ENCODE peak calls at places on chromosomes 5 and 9, in six cellular contexts. One of them, this sample, is unnamed.

GRCh38 chr9:128092199-128092977 is 24.4 kb downstream of the SLC25A25 start:
- DNase-seq in MCF 10A: no peak
- DNase-seq in CD4-positive, alpha-beta T cell: no peak
- DNase-seq in cardiac fibroblast: no peak
- DNase-seq in suprapubic skin: no peak
- DNase-seq in tibial nerve: no peak
- DNase-seq in this sample: no peak

GRCh38 chr5:157994906-157995519 is 136.1 kb upstream of the CLINT1 start:
- DNase-seq in cardiac fibroblast: peak; percentile 75
- DNase-seq in suprapubic skin: peak; percentile 71
- DNase-seq in MCF 10A: peak; percentile 84
- DNase-seq in tibial nerve: peak; percentile 73
- DNase-seq in CD4-positive, alpha-beta T cell: no peak
- DNase-seq in this sample: peak; percentile 65

GRCh38 chr5:9392625-9393024 is 153.2 kb downstream of the SEMA5A start:
- DNase-seq in MCF 10A: no peak
- DNase-seq in suprapubic skin: no peak
- DNase-seq in cardiac fibroblast: no peak
- DNase-seq in CD4-positive, alpha-beta T cell: no peak
- DNase-seq in tibial nerve: no peak
- DNase-seq in this sample: no peak

GRCh38 chr9:91426123-91426745 is 2.6 kb upstream of the NFIL3 start:
- DNase-seq in suprapubic skin: no peak
- DNase-seq in cardiac fibroblast: peak; percentile 67
- DNase-seq in tibial nerve: peak; percentile 36
- DNase-seq in CD4-positive, alpha-beta T cell: no peak
- DNase-seq in MCF 10A: peak; percentile 72
- DNase-seq in this sample: peak; percentile 54

GRCh38 chr5:55551298-55551846 is 16.6 kb upstream of the PLPP1 start:
- DNase-seq in tibial nerve: no peak
- DNase-seq in MCF 10A: peak; percentile 19
- DNase-seq in CD4-positive, alpha-beta T cell: no peak
- DNase-seq in cardiac fibroblast: no peak
- DNase-seq in suprapubic skin: no peak
- DNase-seq in this sample: no peak

GRCh38 chr9:69996947-69997346 is 46.7 kb upstream of the MAMDC2 start:
- DNase-seq in tibial nerve: peak; percentile 40
- DNase-seq in suprapubic skin: no peak
- DNase-seq in CD4-positive, alpha-beta T cell: no peak
- DNase-seq in cardiac fibroblast: peak; percentile 63
- DNase-seq in MCF 10A: peak; percentile 51
- DNase-seq in this sample: no peak

GRCh38 chr5:171422902-171423663 is 3.6 kb downstream of the FGF18 start:
- DNase-seq in suprapubic skin: peak; percentile 49
- DNase-seq in cardiac fibroblast: no peak
- DNase-seq in tibial nerve: no peak
- DNase-seq in MCF 10A: no peak
- DNase-seq in CD4-positive, alpha-beta T cell: no peak
- DNase-seq in this sample: no peak

GRCh38 chr5:103617090-103617489 is 54.5 kb upstream of the NUDT12 start:
- DNase-seq in tibial nerve: no peak
- DNase-seq in MCF 10A: no peak
- DNase-seq in CD4-positive, alpha-beta T cell: no peak
- DNase-seq in suprapubic skin: no peak
- DNase-seq in cardiac fibroblast: no peak
- DNase-seq in this sample: no peak

GRCh38 chr5:135063511-135064234 is 29.6 kb upstream of the PITX1 start:
- DNase-seq in cardiac fibroblast: no peak
- DNase-seq in MCF 10A: no peak
- DNase-seq in tibial nerve: no peak
- DNase-seq in suprapubic skin: no peak
- DNase-seq in CD4-positive, alpha-beta T cell: no peak
- DNase-seq in this sample: no peak

GRCh38 chr9:110526426-110526825 is 53.1 kb downstream of the SVEP1 start:
- DNase-seq in suprapubic skin: no peak
- DNase-seq in CD4-positive, alpha-beta T cell: no peak
- DNase-seq in cardiac fibroblast: peak; percentile 94
- DNase-seq in MCF 10A: peak; percentile 66
- DNase-seq in tibial nerve: no peak
- DNase-seq in this sample: peak; percentile 92

GRCh38 chr5:175887463-175887862 is 16.1 kb downstream of the CPLX2 start:
- DNase-seq in MCF 10A: no peak
- DNase-seq in suprapubic skin: no peak
- DNase-seq in cardiac fibroblast: no peak
- DNase-seq in CD4-positive, alpha-beta T cell: no peak
- DNase-seq in tibial nerve: no peak
- DNase-seq in this sample: no peak

GRCh38 chr9:22446950-22447606 is 454 bp downstream of the DMRTA1 start:
- DNase-seq in cardiac fibroblast: peak; percentile 24
- DNase-seq in MCF 10A: peak; percentile 31
- DNase-seq in CD4-positive, alpha-beta T cell: no peak
- DNase-seq in tibial nerve: peak; percentile 6
- DNase-seq in suprapubic skin: no peak
- DNase-seq in this sample: peak; percentile 14

GRCh38 chr5:106094128-106094726 is 1576.5 kb downstream of the EFNA5 start:
- DNase-seq in cardiac fibroblast: peak; percentile 29
- DNase-seq in tibial nerve: no peak
- DNase-seq in MCF 10A: peak; percentile 98
- DNase-seq in CD4-positive, alpha-beta T cell: no peak
- DNase-seq in suprapubic skin: peak; percentile 72
- DNase-seq in this sample: peak; percentile 1

GRCh38 chr5:164958688-164959087 is 1453.3 kb downstream of the MAT2B start:
- DNase-seq in MCF 10A: peak; percentile 14
- DNase-seq in suprapubic skin: no peak
- DNase-seq in cardiac fibroblast: no peak
- DNase-seq in tibial nerve: no peak
- DNase-seq in CD4-positive, alpha-beta T cell: no peak
- DNase-seq in this sample: no peak
- TF ChIP-seq CTCF in MCF 10A: no peak
- TF ChIP-seq CTCF in suprapubic skin: no peak
- TF ChIP-seq CTCF in cardiac fibroblast: no peak
- TF ChIP-seq CTCF in tibial nerve: no peak
- TF ChIP-seq CTCF in CD4-positive, alpha-beta T cell: no peak
- TF ChIP-seq CTCF in this sample: no peak

DNA sequence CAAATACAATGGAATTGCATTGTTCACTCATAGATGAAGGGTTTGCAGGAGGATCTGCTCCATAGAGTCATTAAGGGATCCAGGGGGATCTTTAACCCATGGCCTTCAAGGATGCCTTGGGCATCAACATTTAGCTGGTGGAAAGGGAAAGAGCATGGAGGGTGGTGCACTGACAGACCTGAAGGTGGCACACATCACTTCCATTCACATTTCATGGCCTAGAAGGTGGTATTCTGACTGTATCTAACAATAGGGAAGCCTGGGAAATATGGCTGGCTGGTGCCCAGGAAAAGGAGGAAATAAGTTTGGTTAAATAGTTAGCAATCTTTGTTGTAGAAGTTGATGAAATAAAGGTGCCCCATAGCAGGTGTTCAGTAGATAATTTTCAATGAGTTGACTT is 230.2 kb downstream of the CD180 start:
- DNase-seq in CD4-positive, alpha-beta T cell: no peak
- DNase-seq in tibial nerve: no peak
- DNase-seq in cardiac fibroblast: no peak
- DNase-seq in suprapubic skin: no peak
- DNase-seq in MCF 10A: no peak
- DNase-seq in this sample: no peak
- TF ChIP-seq CTCF in CD4-positive, alpha-beta T cell: no peak
- TF ChIP-seq CTCF in tibial nerve: no peak
- TF ChIP-seq CTCF in cardiac fibroblast: no peak
- TF ChIP-seq CTCF in suprapubic skin: no peak
- TF ChIP-seq CTCF in MCF 10A: no peak
- TF ChIP-seq CTCF in this sample: no peak

GRCh38 chr9:37540634-37541033 is 35.5 kb downstream of the FBXO10 start:
- DNase-seq in suprapubic skin: no peak
- DNase-seq in MCF 10A: no peak
- DNase-seq in cardiac fibroblast: no peak
- DNase-seq in tibial nerve: no peak
- DNase-seq in CD4-positive, alpha-beta T cell: no peak
- DNase-seq in this sample: no peak
- TF ChIP-seq CTCF in suprapubic skin: no peak
- TF ChIP-seq CTCF in MCF 10A: no peak
- TF ChIP-seq CTCF in cardiac fibroblast: no peak
- TF ChIP-seq CTCF in tibial nerve: no peak
- TF ChIP-seq CTCF in CD4-positive, alpha-beta T cell: no peak
- TF ChIP-seq CTCF in this sample: no peak

GRCh38 chr5:10726179-10726912 is 34.7 kb downstream of the DAP start:
- DNase-seq in tibial nerve: no peak
- DNase-seq in MCF 10A: no peak
- DNase-seq in suprapubic skin: no peak
- DNase-seq in CD4-positive, alpha-beta T cell: no peak
- DNase-seq in cardiac fibroblast: peak; percentile 18
- DNase-seq in this sample: no peak

GRCh38 chr5:10723519-10723918 is 37.5 kb downstream of the DAP start:
- DNase-seq in tibial nerve: no peak
- DNase-seq in CD4-positive, alpha-beta T cell: no peak
- DNase-seq in MCF 10A: no peak
- DNase-seq in cardiac fibroblast: no peak
- DNase-seq in suprapubic skin: no peak
- DNase-seq in this sample: no peak

GRCh38 chr5:10726913-10727517 is 34.0 kb downstream of the DAP start:
- DNase-seq in CD4-positive, alpha-beta T cell: no peak
- DNase-seq in suprapubic skin: no peak
- DNase-seq in tibial nerve: no peak
- DNase-seq in cardiac fibroblast: no peak
- DNase-seq in MCF 10A: no peak
- DNase-seq in this sample: no peak

GRCh38 chr5:10725636-10726035 is 35.4 kb downstream of the DAP start:
- DNase-seq in suprapubic skin: no peak
- DNase-seq in CD4-positive, alpha-beta T cell: no peak
- DNase-seq in tibial nerve: no peak
- DNase-seq in MCF 10A: no peak
- DNase-seq in cardiac fibroblast: no peak
- DNase-seq in this sample: no peak

DNA sequence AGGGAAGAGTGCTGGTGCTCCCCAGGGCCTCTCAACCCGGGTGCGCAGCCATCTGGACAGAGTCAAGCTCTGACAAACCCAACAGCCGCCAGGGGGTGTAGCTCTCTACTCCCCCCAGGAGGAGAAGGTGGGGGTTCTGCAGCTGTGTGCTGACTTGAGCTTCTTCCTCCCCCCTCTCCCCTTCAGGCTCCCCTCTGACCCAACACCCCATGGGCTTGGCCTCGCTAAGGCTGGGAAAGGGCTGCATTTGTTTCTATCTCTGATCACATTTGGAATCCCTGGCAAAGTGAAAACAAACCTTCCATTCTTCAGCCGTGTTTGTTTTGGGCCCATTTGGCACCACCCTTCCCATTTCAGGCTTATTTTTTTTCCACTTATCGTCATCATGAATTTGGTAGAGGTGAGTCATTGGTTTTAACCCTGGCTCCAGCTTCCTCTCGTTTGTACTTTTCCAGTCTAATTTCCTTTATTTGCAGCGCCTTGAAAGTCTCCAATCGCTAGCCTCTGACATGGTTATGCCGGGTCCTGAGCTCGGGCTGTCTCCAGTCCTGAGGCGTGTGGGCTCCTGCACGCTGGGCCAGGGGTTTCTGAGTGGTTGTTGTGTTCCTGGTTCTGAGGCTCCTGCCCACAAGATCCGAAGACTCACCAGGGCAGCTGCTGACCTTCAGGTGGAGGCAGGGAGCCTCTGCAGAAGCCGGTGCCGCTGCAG is 36.1 kb downstream of the DAP start:
- DNase-seq in cardiac fibroblast: peak; percentile 87
- DNase-seq in MCF 10A: peak; percentile 82
- DNase-seq in suprapubic skin: no peak
- DNase-seq in CD4-positive, alpha-beta T cell: no peak
- DNase-seq in tibial nerve: peak; percentile 17
- DNase-seq in this sample: peak; percentile 61
- TF ChIP-seq CTCF in cardiac fibroblast: peak; percentile 63
- TF ChIP-seq CTCF in MCF 10A: peak; percentile 35
- TF ChIP-seq CTCF in suprapubic skin: peak; percentile 27
- TF ChIP-seq CTCF in CD4-positive, alpha-beta T cell: no peak
- TF ChIP-seq CTCF in tibial nerve: peak; percentile 51
- TF ChIP-seq CTCF in this sample: peak; percentile 22

GRCh38 chr9:119020730-119021333 is 348.4 kb downstream of the BRINP1 start:
- DNase-seq in MCF 10A: no peak
- DNase-seq in cardiac fibroblast: no peak
- DNase-seq in tibial nerve: no peak
- DNase-seq in suprapubic skin: no peak
- DNase-seq in CD4-positive, alpha-beta T cell: no peak
- DNase-seq in this sample: no peak
- TF ChIP-seq CTCF in MCF 10A: no peak
- TF ChIP-seq CTCF in cardiac fibroblast: no peak
- TF ChIP-seq CTCF in tibial nerve: no peak
- TF ChIP-seq CTCF in suprapubic skin: no peak
- TF ChIP-seq CTCF in CD4-positive, alpha-beta T cell: no peak
- TF ChIP-seq CTCF in this sample: no peak

GRCh38 chr9:2493106-2493505 is 128.5 kb upstream of the VLDLR start:
- DNase-seq in suprapubic skin: no peak
- DNase-seq in tibial nerve: no peak
- DNase-seq in MCF 10A: peak; percentile 10
- DNase-seq in cardiac fibroblast: peak; percentile 38
- DNase-seq in CD4-positive, alpha-beta T cell: no peak
- DNase-seq in this sample: peak; percentile 43

GRCh38 chr9:2493578-2493977 is 128.0 kb upstream of the VLDLR start:
- DNase-seq in CD4-positive, alpha-beta T cell: no peak
- DNase-seq in MCF 10A: no peak
- DNase-seq in tibial nerve: no peak
- DNase-seq in cardiac fibroblast: no peak
- DNase-seq in suprapubic skin: no peak
- DNase-seq in this sample: no peak

GRCh38 chr9:2486988-2487387 is 134.6 kb upstream of the VLDLR start:
- DNase-seq in suprapubic skin: no peak
- DNase-seq in CD4-positive, alpha-beta T cell: no peak
- DNase-seq in MCF 10A: peak; percentile 4
- DNase-seq in cardiac fibroblast: peak; percentile 14
- DNase-seq in tibial nerve: no peak
- DNase-seq in this sample: no peak

GRCh38 chr9:2492161-2492560 is 129.4 kb upstream of the VLDLR start:
- DNase-seq in suprapubic skin: no peak
- DNase-seq in cardiac fibroblast: no peak
- DNase-seq in CD4-positive, alpha-beta T cell: no peak
- DNase-seq in tibial nerve: no peak
- DNase-seq in MCF 10A: no peak
- DNase-seq in this sample: no peak

DNA sequence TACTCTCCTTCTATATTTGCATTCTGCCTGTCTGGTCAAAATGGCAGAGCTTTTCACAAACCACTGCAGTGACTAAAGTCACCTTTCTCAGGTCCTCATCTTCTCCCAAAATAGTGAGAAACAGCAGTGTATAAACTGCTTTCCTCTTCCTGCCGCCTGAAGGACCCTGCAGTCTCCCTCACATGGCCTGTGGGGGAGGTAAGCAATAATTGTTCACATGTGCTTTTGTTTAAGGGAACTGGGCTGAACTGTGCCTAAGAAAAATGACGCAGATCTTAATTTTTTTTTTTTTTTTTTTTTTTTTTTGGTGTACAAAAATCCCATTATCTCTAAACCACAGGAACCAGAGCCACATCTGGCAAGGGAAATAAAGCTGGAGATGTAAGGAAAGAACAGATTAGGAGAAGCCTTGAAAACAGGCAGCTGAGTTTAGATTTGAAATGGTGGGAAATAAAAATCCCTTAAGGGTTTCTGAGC is 131.7 kb upstream of the VLDLR start:
- DNase-seq in suprapubic skin: no peak
- DNase-seq in cardiac fibroblast: peak; percentile 90
- DNase-seq in MCF 10A: no peak
- DNase-seq in tibial nerve: no peak
- DNase-seq in CD4-positive, alpha-beta T cell: no peak
- DNase-seq in this sample: peak; percentile 83
- TF ChIP-seq CTCF in suprapubic skin: no peak
- TF ChIP-seq CTCF in cardiac fibroblast: no peak
- TF ChIP-seq CTCF in MCF 10A: no peak
- TF ChIP-seq CTCF in tibial nerve: no peak
- TF ChIP-seq CTCF in CD4-positive, alpha-beta T cell: no peak
- TF ChIP-seq CTCF in this sample: no peak

GRCh38 chr5:155616779-155617392 is 603.3 kb downstream of the KIF4B start:
- DNase-seq in tibial nerve: peak; percentile 5
- DNase-seq in suprapubic skin: no peak
- DNase-seq in CD4-positive, alpha-beta T cell: peak; percentile 2
- DNase-seq in MCF 10A: peak; percentile 33
- DNase-seq in cardiac fibroblast: peak; percentile 0
- DNase-seq in this sample: peak; percentile 16
- TF ChIP-seq CTCF in tibial nerve: peak; percentile 17
- TF ChIP-seq CTCF in suprapubic skin: peak; percentile 13
- TF ChIP-seq CTCF in CD4-positive, alpha-beta T cell: peak; percentile 24
- TF ChIP-seq CTCF in MCF 10A: peak; percentile 99
- TF ChIP-seq CTCF in cardiac fibroblast: peak; percentile 25
- TF ChIP-seq CTCF in this sample: peak; percentile 91

This sample was measured in AG10803.